ENCODE peak calls at places on chromosomes 4 and X, in four cellular contexts. U is HepG2, D is SK-N-SH, X is GM12878. M is an unnamed sample.

GRCh38 chrX:64097891-64098290 is 107.6 kb downstream of the AMER1 start:
- DNase-seq in U (no peak), D (no peak), X (no peak), M (no peak)

GRCh38 chr4:111126340-111126739 is 503.5 kb upstream of the PITX2 start:
- DNase-seq in U (no peak), D (no peak), X (no peak), M (no peak)

GRCh38 chrX:23003121-23003520 is 3.4 kb downstream of the DDX53 start:
- DNase-seq in U (no peak), D (no peak), X (no peak), M (no peak)

GRCh38 chrX:150162141-150162540 is 201.0 kb upstream of the MAMLD1 start:
- DNase-seq in U (no peak), D (no peak), X (no peak), M (peak; percentile 11)

GRCh38 chr4:93373893-93374860 is 454.4 kb upstream of the ATOH1 start:
- DNase-seq in U (no peak), D (no peak), X (no peak), M (no peak)

GRCh38 chr4:111359602-111360001 is 736.7 kb upstream of the PITX2 start:
- DNase-seq in U (no peak), D (no peak), X (no peak), M (no peak)

GRCh38 chr4:168183717-168184571 is 91.6 kb downstream of the ANXA10 start:
- DNase-seq in U (peak; percentile 14), D (peak; percentile 49), X (peak; percentile 12), M (peak; percentile 44)

GRCh38 chr4:55386073-55386472 is 9.7 kb upstream of the TMEM165 start:
- DNase-seq in U (peak; percentile 13), D (peak; percentile 53), X (no peak), M (no peak)

GRCh38 chr4:84596826-84597225 is 13.9 kb downstream of the CDS1 start:
- DNase-seq in U (no peak), D (no peak), X (no peak), M (no peak)

GRCh38 chr4:25320374-25321172 is 8.0 kb downstream of the ZCCHC4 start:
- DNase-seq in U (no peak), D (no peak), X (no peak), M (peak; percentile 17)
- TF ChIP-seq USF2 in U (no peak), D (no peak), X (no peak), M (no peak)

DNA sequence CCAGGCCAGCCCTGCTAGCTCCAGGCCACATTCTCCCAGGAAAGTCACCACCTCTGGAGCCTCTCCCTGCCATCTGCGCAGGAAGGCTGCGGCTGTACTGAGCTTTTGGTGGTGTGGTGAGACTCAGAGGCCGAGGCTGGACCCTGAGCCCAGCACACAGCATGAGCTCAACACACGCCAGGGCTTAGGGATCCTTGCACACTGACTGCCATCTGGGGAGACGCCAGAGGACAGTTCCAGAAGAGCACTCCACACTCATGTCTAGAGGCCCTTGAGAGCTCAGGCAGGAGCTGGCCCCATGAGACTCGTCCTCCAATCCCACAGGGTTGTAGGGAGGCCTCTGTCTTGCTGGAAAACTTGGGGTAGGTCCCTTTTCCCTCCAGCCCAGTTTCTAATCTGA is 40.6 kb downstream of the ABLIM2 start:
- DNase-seq in U (no peak), D (no peak), X (no peak), M (no peak)
- TF ChIP-seq PBX3 in U (no peak), D (no peak), X (no peak), M (no peak)

GRCh38 chr4:125940426-125940825 is 625.7 kb downstream of the FAT4 start:
- DNase-seq in U (no peak), D (no peak), X (no peak), M (no peak)
- TF ChIP-seq USF2 in U (no peak), D (no peak), X (no peak), M (no peak)

DNA sequence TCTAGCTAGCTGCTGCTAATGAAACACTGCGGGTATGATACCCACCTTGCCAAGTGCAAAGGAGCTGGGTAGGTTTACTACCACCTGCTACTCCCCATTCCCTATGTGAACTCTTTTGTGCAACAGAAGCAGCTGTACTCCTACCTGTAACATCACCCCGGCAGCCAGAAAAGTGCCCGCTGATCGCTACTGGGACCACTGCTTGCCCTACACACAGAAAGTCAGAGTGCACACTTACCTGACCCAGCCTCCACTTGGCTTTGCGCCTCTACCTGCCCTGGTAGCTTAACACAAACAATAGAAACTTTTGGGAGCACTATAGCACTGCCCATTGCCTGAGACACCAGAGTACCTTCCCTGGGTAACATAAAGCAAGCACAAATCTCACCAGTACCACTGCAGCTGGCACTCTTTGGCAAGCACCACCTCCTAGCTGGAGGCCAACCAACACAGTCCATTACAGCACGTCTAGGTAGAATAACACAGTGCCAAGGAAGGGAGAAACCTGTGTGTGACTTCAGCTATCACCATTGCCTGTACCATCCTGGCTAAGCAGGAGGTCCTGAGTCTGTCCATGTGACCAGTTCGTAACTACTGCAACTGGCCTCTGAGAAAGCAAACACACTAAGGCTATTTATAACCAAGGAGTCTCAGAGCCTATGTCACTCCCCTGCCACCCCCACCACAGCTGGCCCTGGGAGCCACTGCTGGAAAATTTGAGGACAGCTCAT is 80.1 kb downstream of the CENPC start:
- DNase-seq in U (no peak), D (no peak), X (no peak), M (no peak)
- TF ChIP-seq PBX3 in U (no peak), D (no peak), X (no peak), M (no peak)

GRCh38 chrX:20221902-20222301 is 44.8 kb downstream of the RPS6KA3 start:
- DNase-seq in U (peak; percentile 89), D (no peak), X (no peak), M (peak; percentile 6)
- TF ChIP-seq USF2 in U (no peak), D (no peak), X (no peak), M (no peak)

DNA sequence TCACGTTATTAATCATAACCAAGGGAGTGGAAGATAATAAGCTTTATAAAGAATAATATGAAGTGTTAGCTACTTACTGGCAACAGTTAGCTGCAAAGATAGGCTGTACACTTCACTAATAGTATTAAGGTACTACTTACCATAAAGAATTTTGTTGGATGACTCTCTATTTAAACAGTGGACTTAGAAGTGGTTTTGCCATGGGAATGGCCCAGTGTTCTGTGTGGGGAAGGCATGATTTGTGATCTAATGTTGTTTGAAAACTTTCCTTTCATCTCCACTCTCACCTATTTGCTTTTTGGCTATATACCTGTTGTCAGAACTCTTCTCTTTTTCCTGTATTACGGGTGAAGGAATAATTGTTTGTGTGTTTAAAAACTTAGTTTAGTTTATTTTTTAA is 23.0 kb downstream of the FHDC1 start:
- DNase-seq in U (peak; percentile 36), D (no peak), X (no peak), M (no peak)
- TF ChIP-seq PBX3 in U (no peak), D (no peak), X (no peak), M (no peak)

DNA sequence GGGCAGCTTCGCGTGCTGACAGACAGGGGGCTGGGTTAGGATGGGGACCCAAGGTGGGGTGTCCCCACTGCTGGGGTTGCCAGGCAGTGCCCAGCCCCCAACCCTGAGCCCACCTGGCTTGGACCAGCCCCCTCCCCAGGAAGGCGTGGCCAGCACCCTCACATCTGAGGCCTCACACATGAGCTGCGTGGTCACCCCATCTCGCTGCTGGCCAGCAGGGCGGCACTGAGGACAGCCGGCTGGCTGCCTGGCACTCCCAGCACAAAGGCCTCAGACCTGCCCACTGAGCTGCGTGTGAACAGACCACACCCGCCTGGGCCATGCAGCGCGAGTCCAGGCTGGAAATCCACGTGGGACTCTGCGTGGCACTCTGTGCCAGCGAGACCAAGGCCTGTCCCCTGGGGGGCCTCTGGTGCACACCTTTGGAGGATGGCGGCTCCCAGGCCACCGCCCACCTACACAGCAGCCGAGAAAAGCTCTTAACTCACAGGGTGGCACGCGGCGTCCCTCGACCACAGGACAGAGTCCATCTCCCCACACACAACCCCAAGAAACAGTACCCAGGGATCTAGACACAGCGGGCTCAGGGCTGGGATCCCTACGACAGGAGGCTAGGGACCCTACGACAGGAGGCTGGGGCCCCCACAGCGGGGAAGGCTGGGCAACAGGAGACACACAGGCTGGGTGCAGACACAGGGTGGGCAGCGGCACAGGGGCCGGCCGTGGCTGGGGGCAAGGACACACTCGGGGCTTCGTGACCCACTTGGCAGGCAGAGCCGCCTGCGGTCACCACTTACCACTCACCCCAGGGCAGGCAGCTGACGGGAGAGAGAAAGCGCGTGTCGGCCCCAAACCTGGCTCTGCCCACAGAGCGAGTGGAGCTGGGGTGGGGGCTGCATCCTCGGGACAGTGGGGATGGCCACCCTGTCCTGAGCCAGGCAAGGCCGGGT is 9.8 kb downstream of the DGKQ start:
- DNase-seq in U (no peak), D (no peak), X (no peak), M (no peak)
- TF ChIP-seq USF2 in U (no peak), D (no peak), X (no peak), M (no peak)

GRCh38 chr4:39820186-39820585 is 122.2 kb downstream of the UBE2K start:
- DNase-seq in U (no peak), D (no peak), X (no peak), M (no peak)
- TF ChIP-seq PBX3 in U (no peak), D (no peak), X (no peak), M (no peak)

GRCh38 chr4:169239236-169239905 is 31.4 kb downstream of the SH3RF1 start:
- DNase-seq in U (no peak), D (no peak), X (no peak), M (no peak)

GRCh38 chr4:169234137-169234855 is 36.5 kb downstream of the SH3RF1 start:
- DNase-seq in U (no peak), D (no peak), X (no peak), M (no peak)

GRCh38 chr4:169241480-169241879 is 29.3 kb downstream of the SH3RF1 start:
- DNase-seq in U (no peak), D (no peak), X (no peak), M (no peak)

GRCh38 chr4:169238445-169238844 is 32.3 kb downstream of the SH3RF1 start:
- DNase-seq in U (no peak), D (no peak), X (no peak), M (no peak)

DNA sequence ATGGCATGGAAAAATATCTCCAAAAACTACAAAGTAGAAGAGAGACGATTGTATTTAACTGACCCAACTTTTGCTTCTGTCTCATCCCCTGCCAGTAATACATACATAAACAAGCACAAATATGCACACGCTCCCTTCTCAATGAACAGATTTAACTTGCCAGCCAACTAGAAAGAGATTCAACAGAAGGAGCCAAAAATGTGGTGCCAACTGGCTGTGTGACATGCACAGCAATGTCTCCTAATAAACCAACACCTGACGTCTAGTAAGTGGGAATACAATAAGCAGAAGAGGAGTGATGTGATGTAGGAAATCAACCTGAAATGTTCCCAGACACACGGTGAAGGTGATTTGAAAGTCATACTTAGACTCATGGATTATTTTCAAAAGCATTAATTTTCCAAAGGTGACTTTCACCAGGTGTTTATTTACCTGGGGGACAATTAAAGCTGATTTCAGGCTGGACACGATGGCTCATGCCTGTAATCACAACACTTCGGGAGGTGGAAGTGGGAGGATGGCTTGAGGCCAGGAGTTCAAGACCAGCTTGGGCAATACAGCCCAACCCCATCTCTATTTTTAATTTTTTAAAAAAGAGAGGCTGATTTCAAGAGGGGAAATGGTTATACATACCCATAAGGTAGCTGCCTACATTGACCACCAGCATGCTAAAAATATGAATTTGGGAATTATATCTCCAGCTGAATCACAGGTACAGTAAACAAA is 33.7 kb downstream of the SH3RF1 start:
- DNase-seq in U (no peak), D (no peak), X (no peak), M (no peak)
- TF ChIP-seq USF2 in U (no peak), D (no peak), X (no peak), M (no peak)

M was measured in A549.